ENCODE peak calls at places on chromosomes 5 and 9, in seven cellular contexts. A is endothelial cell, C is Panc1, V is activated B cell treated with CpG ODN at 0.5 μM for 24 hours, X is nephron progenitor cell, Y is body of pancreas, L is sigmoid colon. W is an unnamed sample.

GRCh38 chr5:126335871-126336270 is 87.3 kb upstream of the GRAMD2B start:
- DNase-seq in C (no peak), X (no peak), V (no peak), L (no peak), A (no peak), Y (no peak), W (no peak)

GRCh38 chr9:91680129-91680528 is 256.5 kb upstream of the NFIL3 start:
- DNase-seq in X (no peak), A (no peak), V (no peak), Y (no peak), L (no peak), C (no peak), W (no peak)

GRCh38 chr5:96745844-96746531 is 61.8 kb downstream of the ERAP1 start:
- DNase-seq in X (no peak), A (no peak), L (no peak), V (no peak), Y (no peak), C (no peak), W (no peak)

GRCh38 chr9:126494746-126495145 is 119.0 kb upstream of the LMX1B start:
- DNase-seq in A (no peak), L (no peak), C (no peak), X (no peak), Y (no peak), V (no peak), W (no peak)

GRCh38 chr9:114852050-114852594 is 46.3 kb upstream of the TNFSF15 start:
- DNase-seq in Y (peak), X (no peak), A (no peak), L (no peak), C (no peak), V (no peak), W (no peak)

GRCh38 chr5:33343661-33344327 is 97.0 kb upstream of the TARS1 start:
- DNase-seq in Y (no peak), A (no peak), X (no peak), L (no peak), V (no peak), C (peak), W (no peak)

GRCh38 chr9:84297162-84297821 is 43.3 kb downstream of the SLC28A3 start:
- DNase-seq in V (no peak), Y (no peak), A (no peak), X (no peak), L (no peak), C (no peak), W (no peak)

GRCh38 chr9:75148551-75148950 is 60.2 kb downstream of the OSTF1 start:
- DNase-seq in V (no peak), A (no peak), L (no peak), X (no peak), Y (no peak), C (no peak), W (no peak)

GRCh38 chr9:116464987-116465571 is 222.0 kb upstream of the TRIM32 start:
- DNase-seq in A (no peak), L (no peak), V (no peak), C (no peak), Y (peak), X (no peak), W (no peak)

GRCh38 chr9:125233678-125234077 is 7.5 kb downstream of the HSPA5 start:
- DNase-seq in V (no peak), X (no peak), L (no peak), Y (peak), C (peak), A (no peak), W (no peak)

GRCh38 chr5:118611332-118611945 is 376.9 kb downstream of the DTWD2 start:
- DNase-seq in A (peak), Y (no peak), X (peak), V (no peak), L (no peak), C (peak), W (no peak)

GRCh38 chr9:137156567-137157375 is 13.1 kb downstream of the LRRC26 start:
- DNase-seq in C (no peak), A (peak), X (peak), V (peak), Y (no peak), L (no peak), W (peak)

GRCh38 chr5:91177639-91178038 is 205.5 kb downstream of the ARRDC3 start:
- DNase-seq in C (no peak), Y (no peak), V (no peak), L (no peak), A (no peak), X (no peak), W (no peak)

GRCh38 chr5:131622633-131623032 is 12.4 kb downstream of the RAPGEF6 start:
- DNase-seq in X (no peak), C (no peak), A (no peak), L (no peak), V (no peak), Y (no peak), W (no peak)

GRCh38 chr5:3187846-3188425 is 407.7 kb upstream of the IRX1 start:
- DNase-seq in X (no peak), Y (no peak), V (no peak), L (no peak), C (no peak), A (no peak), W (no peak)

GRCh38 chr9:133692364-133692985 is 45.7 kb downstream of the SARDH start:
- DNase-seq in Y (no peak), C (no peak), X (no peak), V (no peak), A (no peak), L (no peak), W (no peak)

GRCh38 chr5:159765760-159766517 is 150.3 kb upstream of the ADRA1B start:
- DNase-seq in Y (no peak), V (no peak), L (no peak), C (no peak), A (no peak), X (no peak), W (no peak)

GRCh38 chr9:96646081-96646991 is 8.8 kb downstream of the PRXL2C start:
- DNase-seq in L (no peak), V (no peak), A (no peak), X (no peak), Y (peak), C (no peak), W (no peak)

GRCh38 chr5:142012186-142012785 is 541 bp downstream of the GNPDA1 start:
- DNase-seq in A (peak), L (peak), V (peak), Y (peak), C (no peak), X (peak), W (no peak)
- TF ChIP-seq CTCF in A (no peak), L (no peak), V (no peak), Y (no peak), C (peak), X (peak), W (peak)

GRCh38 chr9:135819905-135820304 is 87.4 kb downstream of the CAMSAP1 start:
- DNase-seq in X (no peak), Y (no peak), A (no peak), C (no peak), L (no peak), V (no peak), W (no peak)
- TF ChIP-seq CTCF in X (no peak), Y (no peak), A (no peak), C (no peak), L (no peak), V (no peak), W (no peak)

DNA sequence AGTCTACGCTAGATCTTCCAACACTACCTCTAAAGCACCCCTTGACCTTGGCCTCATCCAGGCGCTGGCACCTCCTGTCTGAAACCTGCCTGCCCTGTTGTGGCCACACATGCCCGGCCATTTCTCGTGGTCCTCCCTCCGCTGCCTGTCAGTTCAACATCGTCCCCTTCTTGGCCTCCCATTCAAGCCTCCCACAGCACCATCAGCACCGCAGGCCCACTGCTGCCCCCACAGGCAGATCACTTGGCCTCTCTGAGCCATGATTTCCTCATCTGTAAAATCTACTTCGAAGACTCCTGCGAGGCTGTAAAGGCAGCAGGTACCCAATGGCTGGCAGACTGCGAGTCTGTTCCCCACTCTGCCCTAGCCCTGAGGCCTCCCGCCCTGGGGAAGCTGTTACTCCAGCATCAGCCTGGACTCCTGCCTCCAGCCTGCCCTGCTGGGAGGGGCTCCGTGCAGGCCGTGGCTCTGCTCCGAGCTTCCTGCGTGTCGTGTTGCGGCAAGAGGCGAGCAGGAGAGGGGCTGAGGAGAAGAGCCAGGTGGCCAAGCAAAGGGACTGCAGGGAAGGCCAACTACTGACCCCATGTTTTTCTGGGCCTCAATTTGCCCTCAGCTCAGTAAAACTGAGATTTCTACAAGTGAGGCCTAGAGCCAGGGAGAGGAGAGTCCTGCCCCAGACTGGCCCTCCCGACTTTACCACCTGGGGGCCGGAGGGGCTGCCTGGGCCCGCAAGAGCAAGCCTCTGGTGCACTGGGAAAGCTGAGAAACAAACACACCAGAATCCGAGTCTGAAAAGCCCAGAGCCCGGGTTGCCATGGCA is 70.5 kb upstream of the LRRTM2 start:
- DNase-seq in A (no peak), L (peak), V (no peak), C (no peak), X (no peak), Y (no peak), W (no peak)
- TF ChIP-seq CTCF in A (no peak), L (no peak), V (no peak), C (no peak), X (no peak), Y (no peak), W (no peak)

DNA sequence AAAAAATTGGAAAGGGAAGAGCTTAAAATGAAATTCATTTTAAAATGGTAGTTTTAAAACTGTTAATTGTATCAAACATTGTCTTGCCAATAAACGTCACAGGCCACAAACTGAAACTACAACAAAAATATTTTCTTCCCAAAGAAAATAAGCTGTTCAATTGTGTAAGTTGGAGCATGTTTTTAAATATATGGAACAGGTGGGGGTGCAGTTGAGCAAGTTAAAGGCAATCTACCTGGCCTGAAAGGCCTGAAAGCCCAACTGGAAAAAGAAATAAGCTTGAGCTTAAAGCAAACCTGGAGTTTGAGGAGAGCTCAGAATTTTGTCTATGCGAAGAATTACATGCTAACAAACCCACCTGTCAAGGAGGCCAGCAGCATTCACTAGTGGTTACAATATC is 439.5 kb downstream of the ACTL7B start:
- DNase-seq in A (no peak), X (no peak), V (no peak), L (no peak), C (no peak), Y (no peak), W (no peak)
- TF ChIP-seq CTCF in A (no peak), X (no peak), V (no peak), L (no peak), C (no peak), Y (no peak), W (no peak)

GRCh38 chr9:87725900-87726709 is at the start of gene CTSL:
- DNase-seq in C (no peak), L (peak), A (peak), V (no peak), Y (peak), X (peak), W (no peak)
- TF ChIP-seq CTCF in C (peak), L (no peak), A (no peak), V (no peak), Y (no peak), X (no peak), W (no peak)

GRCh38 chr5:60458669-60459068 is 241.3 kb downstream of the DEPDC1B start:
- DNase-seq in X (no peak), Y (no peak), C (no peak), A (no peak), L (no peak), V (no peak), W (no peak)

DNA sequence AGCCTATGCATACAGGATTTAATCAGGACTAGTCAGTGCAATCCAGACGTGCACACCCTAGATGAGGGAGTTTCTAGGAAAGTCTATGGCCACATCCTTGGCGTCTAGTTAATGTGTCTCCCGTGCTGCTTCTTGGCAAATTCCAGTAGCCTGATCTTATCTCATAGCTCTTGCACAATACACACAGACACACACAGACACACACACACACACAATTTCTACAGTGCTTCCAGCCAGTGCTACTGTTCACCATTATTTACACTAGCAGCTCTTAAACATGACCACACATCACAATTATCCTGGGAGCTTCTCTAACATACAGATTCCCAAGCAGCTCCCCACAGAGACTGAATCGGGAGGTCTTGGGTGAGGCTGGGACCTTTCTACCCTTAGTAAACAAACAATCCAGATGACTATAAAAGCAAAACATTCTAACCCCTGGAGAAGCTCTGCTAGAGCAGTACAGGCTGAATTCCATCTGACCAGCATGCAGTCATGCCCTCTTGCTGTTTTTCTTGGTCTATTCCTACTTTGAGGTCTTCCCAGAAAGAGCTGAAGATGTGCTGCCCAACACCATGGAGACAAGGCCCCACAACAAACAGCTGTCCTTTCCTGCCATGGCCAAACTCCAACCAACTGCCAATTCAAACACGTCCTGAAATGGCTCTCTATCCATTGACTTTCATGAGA is 236.6 kb downstream of the DEPDC1B start:
- DNase-seq in A (no peak), V (no peak), C (no peak), L (no peak), Y (no peak), X (no peak), W (no peak)
- TF ChIP-seq CTCF in A (no peak), V (no peak), C (no peak), L (no peak), Y (no peak), X (no peak), W (no peak)

DNA sequence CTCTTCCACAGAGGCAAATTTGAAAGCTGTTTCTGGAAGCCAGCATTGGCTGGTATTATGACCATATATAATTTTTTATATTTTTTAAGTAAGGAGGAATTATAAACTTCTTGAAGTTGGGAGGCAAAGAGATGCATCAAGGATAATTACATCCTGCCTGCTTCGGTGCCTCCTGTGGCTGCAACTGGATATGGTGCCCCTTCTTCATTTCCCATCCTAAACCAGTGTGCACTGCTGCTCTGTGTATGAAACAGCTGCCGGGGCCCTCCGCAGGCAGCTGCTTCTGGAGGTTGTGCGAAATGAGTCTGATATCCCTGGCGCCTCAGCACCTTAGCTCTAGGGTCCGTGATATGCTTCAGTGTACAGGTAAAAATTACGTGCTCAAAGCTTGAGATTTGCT is 304.2 kb downstream of the ENC1 start:
- DNase-seq in L (no peak), A (peak), C (no peak), V (no peak), Y (no peak), X (peak), W (no peak)
- TF ChIP-seq CTCF in L (no peak), A (peak), C (peak), V (no peak), Y (no peak), X (peak), W (no peak)

W was measured in natural killer cell.